ENCODE peak calls at places on chromosome 7, in four cellular contexts. M, U, G and L are unnamed samples.

GRCh38 chr7:55533050-55533728 is 39.1 kb downstream of the VOPP1 start:
- DNase-seq in M (peak), G (peak), U (peak), L (peak)

GRCh38 chr7:30656611-30657010 is 25.6 kb downstream of the CRHR2 start:
- DNase-seq in U (no peak), G (no peak), M (no peak), L (no peak)

GRCh38 chr7:14207154-14207553 is 217.7 kb upstream of the ETV1 start:
- DNase-seq in M (no peak), U (no peak), G (peak), L (peak)

GRCh38 chr7:96184783-96185182 is 137.1 kb downstream of the SLC25A13 start:
- DNase-seq in M (no peak), G (no peak), U (no peak), L (peak)

GRCh38 chr7:121302214-121302745 is 26.5 kb upstream of the WNT16 start:
- DNase-seq in U (no peak), G (no peak), M (peak), L (peak)

GRCh38 chr7:31371621-31372020 is 31.1 kb upstream of the NEUROD6 start:
- DNase-seq in U (no peak), M (no peak), G (no peak), L (no peak)

GRCh38 chr7:16264036-16264435 is 157.3 kb downstream of the CRPPA start:
- DNase-seq in U (no peak), M (no peak), G (no peak), L (no peak)

GRCh38 chr7:158103378-158103777 is 484.2 kb downstream of the PTPRN2 start:
- DNase-seq in M (no peak), U (no peak), G (no peak), L (no peak)

GRCh38 chr7:36614954-36615353 is 109.3 kb downstream of the AOAH start:
- DNase-seq in G (no peak), U (no peak), M (no peak), L (no peak)
- TF ChIP-seq CTCF in G (no peak), U (no peak), M (no peak), L (no peak)

GRCh38 chr7:81244213-81244612 is 325.4 kb upstream of the SEMA3C start:
- DNase-seq in G (no peak), M (no peak), U (no peak), L (peak)

GRCh38 chr7:81248420-81248819 is 329.6 kb upstream of the SEMA3C start:
- DNase-seq in G (no peak), M (no peak), U (no peak), L (peak)

GRCh38 chr7:81245353-81245752 is 326.5 kb upstream of the SEMA3C start:
- DNase-seq in U (no peak), G (no peak), M (no peak), L (no peak)
- H3K4me3 ChIP-seq in U (no peak), G (no peak), M (no peak), L (no peak)

GRCh38 chr7:74606101-74606908 is 51.2 kb upstream of the GTF2I start:
- DNase-seq in G (no peak), U (peak), M (no peak), L (no peak)
- TF ChIP-seq CTCF in G (no peak), U (no peak), M (no peak), L (peak)

GRCh38 chr7:150376560-150376959 is 2.6 kb upstream of the ZNF775 start:
- DNase-seq in M (no peak), U (no peak), G (no peak), L (no peak)
- H3K4me3 ChIP-seq in M (no peak), U (no peak), G (no peak), L (no peak)

DNA sequence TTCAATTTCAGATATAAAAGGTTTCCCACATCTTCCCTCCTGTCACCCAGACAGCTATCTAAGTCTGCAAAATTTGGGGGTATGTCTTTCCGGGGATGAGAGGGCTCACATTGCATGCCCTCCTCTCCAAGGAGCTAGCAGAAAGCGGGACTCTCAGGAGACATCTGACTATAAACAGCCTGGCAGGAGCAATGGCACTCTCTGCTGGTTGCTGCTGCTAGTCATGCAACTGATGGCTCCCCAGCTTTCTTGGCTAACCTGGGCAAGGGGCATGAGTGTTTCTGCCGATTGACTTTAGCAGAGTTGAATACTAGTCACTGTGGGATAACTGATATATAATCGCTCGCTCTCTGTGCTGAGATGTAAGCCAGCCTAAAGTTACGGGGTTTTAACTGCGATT is 12.0 kb downstream of the TBX20 start:
- DNase-seq in G (no peak), U (no peak), M (no peak), L (no peak)
- TF ChIP-seq CTCF in G (peak), U (no peak), M (peak), L (no peak)